ENCODE peak calls at places on chromosomes 12 and 14, in eight cellular contexts. One of them, this sample, is unnamed.

GRCh38 chr12:100733817-100734593 is 60.6 kb upstream of the ANO4 start:
- DNase-seq in stomach: no peak
- DNase-seq in HCT116: peak
- DNase-seq in caudate nucleus: no peak
- DNase-seq in OCI-LY7: no peak
- DNase-seq in HL-60: no peak
- DNase-seq in tibial nerve: no peak
- DNase-seq in breast epithelium: no peak
- DNase-seq in this sample: no peak

GRCh38 chr12:12159988-12160387 is 89.2 kb downstream of the BCL2L14 start:
- DNase-seq in stomach: no peak
- DNase-seq in caudate nucleus: no peak
- DNase-seq in HCT116: no peak
- DNase-seq in breast epithelium: no peak
- DNase-seq in OCI-LY7: no peak
- DNase-seq in tibial nerve: no peak
- DNase-seq in HL-60: no peak
- DNase-seq in this sample: no peak

GRCh38 chr14:89479802-89480201 is 62.8 kb upstream of the FOXN3 start:
- DNase-seq in HCT116: no peak
- DNase-seq in breast epithelium: no peak
- DNase-seq in tibial nerve: no peak
- DNase-seq in stomach: no peak
- DNase-seq in caudate nucleus: no peak
- DNase-seq in OCI-LY7: no peak
- DNase-seq in HL-60: peak
- DNase-seq in this sample: no peak

GRCh38 chr12:81639196-81639595 is 120.0 kb downstream of the PPFIA2 start:
- DNase-seq in breast epithelium: no peak
- DNase-seq in HL-60: no peak
- DNase-seq in caudate nucleus: no peak
- DNase-seq in tibial nerve: no peak
- DNase-seq in stomach: no peak
- DNase-seq in HCT116: no peak
- DNase-seq in OCI-LY7: no peak
- DNase-seq in this sample: no peak

GRCh38 chr12:109513977-109514376 is 36.5 kb downstream of the UBE3B start:
- DNase-seq in HCT116: no peak
- DNase-seq in breast epithelium: no peak
- DNase-seq in stomach: no peak
- DNase-seq in caudate nucleus: no peak
- DNase-seq in tibial nerve: no peak
- DNase-seq in OCI-LY7: no peak
- DNase-seq in HL-60: no peak
- DNase-seq in this sample: no peak

GRCh38 chr14:105026033-105026785 is 5.3 kb upstream of the CDCA4 start:
- DNase-seq in caudate nucleus: no peak
- DNase-seq in HCT116: no peak
- DNase-seq in tibial nerve: no peak
- DNase-seq in stomach: no peak
- DNase-seq in breast epithelium: no peak
- DNase-seq in OCI-LY7: no peak
- DNase-seq in HL-60: peak
- DNase-seq in this sample: no peak

GRCh38 chr12:10211101-10211974 is 1.3 kb upstream of the GABARAPL1 start:
- DNase-seq in HL-60: no peak
- DNase-seq in HCT116: no peak
- DNase-seq in breast epithelium: no peak
- DNase-seq in OCI-LY7: no peak
- DNase-seq in caudate nucleus: no peak
- DNase-seq in stomach: no peak
- DNase-seq in tibial nerve: no peak
- DNase-seq in this sample: no peak

GRCh38 chr12:12427568-12427967 is 70.7 kb downstream of the BORCS5 start:
- DNase-seq in OCI-LY7: no peak
- DNase-seq in stomach: no peak
- DNase-seq in tibial nerve: no peak
- DNase-seq in breast epithelium: no peak
- DNase-seq in HCT116: no peak
- DNase-seq in caudate nucleus: no peak
- DNase-seq in HL-60: no peak
- DNase-seq in this sample: no peak

GRCh38 chr12:117875652-117876491 is 92.9 kb downstream of the KSR2 start:
- DNase-seq in caudate nucleus: peak
- DNase-seq in HCT116: no peak
- DNase-seq in stomach: no peak
- DNase-seq in breast epithelium: no peak
- DNase-seq in OCI-LY7: no peak
- DNase-seq in tibial nerve: no peak
- DNase-seq in HL-60: no peak
- DNase-seq in this sample: no peak

GRCh38 chr14:66359500-66359899 is 126.7 kb upstream of the CCDC196 start:
- DNase-seq in HCT116: peak
- DNase-seq in HL-60: no peak
- DNase-seq in tibial nerve: no peak
- DNase-seq in caudate nucleus: no peak
- DNase-seq in breast epithelium: no peak
- DNase-seq in stomach: no peak
- DNase-seq in OCI-LY7: peak
- DNase-seq in this sample: no peak

GRCh38 chr12:120887253-120888043 is 16.7 kb downstream of the SPPL3 start:
- DNase-seq in breast epithelium: no peak
- DNase-seq in tibial nerve: no peak
- DNase-seq in HL-60: no peak
- DNase-seq in caudate nucleus: no peak
- DNase-seq in stomach: no peak
- DNase-seq in HCT116: no peak
- DNase-seq in OCI-LY7: no peak
- DNase-seq in this sample: no peak

GRCh38 chr14:54312166-54312801 is 84.5 kb upstream of the CDKN3 start:
- DNase-seq in HCT116: peak
- DNase-seq in OCI-LY7: no peak
- DNase-seq in caudate nucleus: no peak
- DNase-seq in tibial nerve: no peak
- DNase-seq in stomach: no peak
- DNase-seq in breast epithelium: peak
- DNase-seq in HL-60: no peak
- DNase-seq in this sample: no peak

GRCh38 chr14:24997335-24997734 is 52.6 kb downstream of the STXBP6 start:
- DNase-seq in breast epithelium: no peak
- DNase-seq in stomach: no peak
- DNase-seq in HCT116: no peak
- DNase-seq in OCI-LY7: no peak
- DNase-seq in HL-60: no peak
- DNase-seq in caudate nucleus: no peak
- DNase-seq in tibial nerve: no peak
- DNase-seq in this sample: no peak

GRCh38 chr12:92149563-92149962 is 3.9 kb upstream of the BTG1 start:
- DNase-seq in HCT116: no peak
- DNase-seq in OCI-LY7: no peak
- DNase-seq in breast epithelium: no peak
- DNase-seq in caudate nucleus: no peak
- DNase-seq in HL-60: no peak
- DNase-seq in stomach: no peak
- DNase-seq in tibial nerve: no peak
- DNase-seq in this sample: no peak

GRCh38 chr14:31283153-31283552 is 75.6 kb upstream of the HECTD1 start:
- DNase-seq in HL-60: no peak
- DNase-seq in breast epithelium: no peak
- DNase-seq in OCI-LY7: no peak
- DNase-seq in stomach: no peak
- DNase-seq in tibial nerve: no peak
- DNase-seq in caudate nucleus: no peak
- DNase-seq in HCT116: no peak
- DNase-seq in this sample: no peak

GRCh38 chr14:31278883-31279282 is 71.3 kb upstream of the HECTD1 start:
- DNase-seq in HCT116: no peak
- DNase-seq in OCI-LY7: peak
- DNase-seq in HL-60: no peak
- DNase-seq in breast epithelium: no peak
- DNase-seq in caudate nucleus: no peak
- DNase-seq in stomach: no peak
- DNase-seq in tibial nerve: no peak
- DNase-seq in this sample: no peak

GRCh38 chr14:31277085-31277484 is 69.5 kb upstream of the HECTD1 start:
- DNase-seq in tibial nerve: no peak
- DNase-seq in OCI-LY7: no peak
- DNase-seq in caudate nucleus: no peak
- DNase-seq in stomach: no peak
- DNase-seq in HCT116: no peak
- DNase-seq in HL-60: no peak
- DNase-seq in breast epithelium: no peak
- DNase-seq in this sample: no peak

GRCh38 chr14:31280871-31281220 is 73.3 kb upstream of the HECTD1 start:
- DNase-seq in tibial nerve: no peak
- DNase-seq in HCT116: no peak
- DNase-seq in OCI-LY7: no peak
- DNase-seq in HL-60: no peak
- DNase-seq in breast epithelium: no peak
- DNase-seq in stomach: no peak
- DNase-seq in caudate nucleus: no peak
- DNase-seq in this sample: no peak

DNA sequence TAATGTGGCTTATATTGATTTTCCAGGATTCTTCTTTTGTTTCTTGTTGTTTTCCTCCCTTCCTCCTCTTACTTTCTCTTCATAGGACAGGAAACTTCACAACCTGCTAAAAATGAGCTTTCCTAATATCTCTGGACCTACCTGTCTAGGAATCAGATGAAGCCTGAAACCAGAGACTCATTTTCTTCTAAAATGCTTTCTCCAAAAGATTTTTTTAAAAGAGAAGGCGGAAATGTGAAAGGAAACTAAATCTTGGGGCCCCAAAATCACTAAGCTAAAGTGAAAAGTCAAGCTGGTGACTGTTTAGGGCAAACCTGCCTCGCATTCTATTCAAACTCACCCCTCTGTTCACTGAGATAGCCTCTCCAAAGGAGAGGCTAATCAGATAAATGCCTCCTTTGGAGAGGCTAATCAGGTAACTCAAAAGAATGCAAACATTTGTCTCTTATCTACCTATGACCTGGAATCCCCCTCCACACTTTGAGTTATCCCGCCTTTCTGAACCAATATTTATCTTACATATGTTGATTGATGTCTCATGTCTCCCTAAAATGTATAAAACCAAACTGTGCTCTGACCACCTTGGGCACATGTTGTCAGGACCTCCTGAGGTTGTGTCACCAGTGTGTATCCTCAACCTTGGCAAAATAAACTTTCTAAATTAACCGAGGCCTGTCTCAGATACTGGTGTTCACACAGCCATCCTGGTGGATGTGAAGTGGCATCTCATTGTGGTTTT is 72.7 kb upstream of the HECTD1 start:
- DNase-seq in breast epithelium: no peak
- DNase-seq in caudate nucleus: no peak
- DNase-seq in OCI-LY7: no peak
- DNase-seq in stomach: no peak
- DNase-seq in HCT116: no peak
- DNase-seq in tibial nerve: no peak
- DNase-seq in HL-60: no peak
- DNase-seq in this sample: no peak
- H3K27ac ChIP-seq in breast epithelium: no peak
- H3K27ac ChIP-seq in caudate nucleus: no peak
- H3K27ac ChIP-seq in OCI-LY7: no peak
- H3K27ac ChIP-seq in stomach: no peak
- H3K27ac ChIP-seq in HCT116: no peak
- H3K27ac ChIP-seq in tibial nerve: no peak
- H3K27ac ChIP-seq in HL-60: no peak
- H3K27ac ChIP-seq in this sample: no peak

GRCh38 chr14:22297376-22297775 is 291.6 kb downstream of the DAD1 start:
- DNase-seq in caudate nucleus: no peak
- DNase-seq in OCI-LY7: no peak
- DNase-seq in stomach: no peak
- DNase-seq in HCT116: no peak
- DNase-seq in breast epithelium: no peak
- DNase-seq in tibial nerve: no peak
- DNase-seq in HL-60: no peak
- DNase-seq in this sample: no peak
- H3K27ac ChIP-seq in caudate nucleus: no peak
- H3K27ac ChIP-seq in OCI-LY7: no peak
- H3K27ac ChIP-seq in stomach: no peak
- H3K27ac ChIP-seq in HCT116: no peak
- H3K27ac ChIP-seq in breast epithelium: no peak
- H3K27ac ChIP-seq in tibial nerve: no peak
- H3K27ac ChIP-seq in HL-60: no peak
- H3K27ac ChIP-seq in this sample: no peak

DNA sequence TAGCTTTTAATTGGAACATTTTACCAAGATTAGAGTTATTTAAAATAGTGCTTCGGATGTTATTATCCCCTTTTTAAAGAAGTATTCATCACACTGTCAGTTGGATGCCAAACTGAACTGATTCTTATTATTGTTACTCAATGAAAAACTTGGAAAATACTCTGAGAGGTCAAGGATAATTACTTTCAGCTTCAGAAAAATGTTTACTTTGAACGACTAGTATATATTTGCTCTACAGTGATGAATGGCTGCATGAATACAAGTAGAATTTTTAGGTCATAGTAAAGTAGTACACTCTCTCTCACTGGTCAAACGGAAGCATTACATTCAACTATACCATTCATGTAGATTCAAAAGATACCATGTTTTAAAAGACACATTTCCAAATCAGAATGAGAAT is 269.2 kb downstream of the CCDC91 start:
- DNase-seq in HCT116: no peak
- DNase-seq in tibial nerve: no peak
- DNase-seq in OCI-LY7: no peak
- DNase-seq in caudate nucleus: no peak
- DNase-seq in HL-60: no peak
- DNase-seq in stomach: no peak
- DNase-seq in breast epithelium: no peak
- DNase-seq in this sample: no peak
- H3K27ac ChIP-seq in HCT116: no peak
- H3K27ac ChIP-seq in tibial nerve: no peak
- H3K27ac ChIP-seq in OCI-LY7: no peak
- H3K27ac ChIP-seq in caudate nucleus: no peak
- H3K27ac ChIP-seq in HL-60: no peak
- H3K27ac ChIP-seq in stomach: no peak
- H3K27ac ChIP-seq in breast epithelium: no peak
- H3K27ac ChIP-seq in this sample: no peak

DNA sequence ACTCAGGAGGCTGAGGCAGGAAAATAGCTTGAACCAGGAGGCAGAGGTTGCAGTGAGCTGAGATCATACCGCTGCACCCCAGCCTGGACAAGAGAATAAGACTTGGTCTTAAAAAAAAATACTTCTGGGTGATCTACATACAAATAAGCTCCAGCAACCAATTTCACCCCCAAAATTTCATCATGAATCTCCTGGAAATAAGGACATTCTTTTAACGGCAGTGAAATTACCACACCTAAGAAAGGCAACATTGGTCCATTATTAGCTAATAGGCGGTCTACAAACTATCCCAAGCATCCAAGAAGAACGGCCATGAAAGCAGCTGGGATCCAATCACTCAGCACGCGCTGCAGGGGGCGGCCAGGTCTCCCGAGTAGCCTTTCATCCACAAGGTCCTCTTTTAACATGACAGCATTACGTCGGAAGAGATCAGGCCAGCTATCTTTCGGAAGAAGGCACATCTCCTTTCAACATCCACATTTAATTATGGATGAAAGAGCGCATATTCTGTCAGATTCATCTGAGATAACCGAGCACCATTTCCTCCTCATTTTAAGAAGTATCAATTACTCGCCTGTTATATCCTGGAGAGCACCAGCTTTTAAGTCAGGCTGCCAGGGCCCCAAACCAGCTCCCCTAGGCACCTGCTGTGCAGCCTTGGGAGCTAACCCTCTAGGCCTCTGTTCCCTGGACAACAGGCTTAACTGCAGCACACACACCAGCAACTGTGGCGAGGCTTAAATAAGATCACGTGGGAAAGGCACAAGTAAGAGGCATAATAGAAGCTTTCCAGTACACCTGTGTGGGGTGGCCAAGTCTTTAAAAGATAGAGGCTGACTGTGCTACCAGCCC is 4.2 kb downstream of the SLC15A4 start:
- DNase-seq in OCI-LY7: no peak
- DNase-seq in HL-60: no peak
- DNase-seq in tibial nerve: no peak
- DNase-seq in caudate nucleus: no peak
- DNase-seq in HCT116: no peak
- DNase-seq in breast epithelium: no peak
- DNase-seq in stomach: peak
- DNase-seq in this sample: no peak
- H3K27ac ChIP-seq in OCI-LY7: peak
- H3K27ac ChIP-seq in HL-60: no peak
- H3K27ac ChIP-seq in tibial nerve: no peak
- H3K27ac ChIP-seq in caudate nucleus: no peak
- H3K27ac ChIP-seq in HCT116: no peak
- H3K27ac ChIP-seq in breast epithelium: peak
- H3K27ac ChIP-seq in stomach: peak
- H3K27ac ChIP-seq in this sample: peak

This sample was measured in substantia nigra.